ENCODE peak calls at places on chromosomes 5 and 9, in five cellular contexts. D is hepatocyte, S is SK-N-MC, B is T-helper 17 cell, I is AG08396. Z is an unnamed sample.

GRCh38 chr5:103475629-103476240 is 86.9 kb downstream of the NUDT12 start:
- DNase-seq in D (peak; percentile 71), S (peak; percentile 47), B (no peak), I (peak; percentile 25), Z (no peak)

GRCh38 chr5:169374111-169374510 is 73.2 kb upstream of the SLIT3 start:
- DNase-seq in D (no peak), S (no peak), B (no peak), I (no peak), Z (no peak)

GRCh38 chr9:4299006-4299795 is 667 bp downstream of the GLIS3 start:
- DNase-seq in D (peak; percentile 67), S (no peak), B (no peak), I (peak; percentile 61), Z (no peak)

GRCh38 chr5:139335811-139336210 is 5.8 kb upstream of the PAIP2 start:
- DNase-seq in D (no peak), S (no peak), B (no peak), I (no peak), Z (no peak)

GRCh38 chr9:110580850-110581249 is 1.3 kb upstream of the SVEP1 start:
- DNase-seq in D (no peak), S (no peak), B (no peak), I (no peak), Z (no peak)

GRCh38 chr5:61472172-61472958 is 140.3 kb downstream of the ZSWIM6 start:
- DNase-seq in D (no peak), S (no peak), B (no peak), I (no peak), Z (no peak)

GRCh38 chr5:179307931-179308471 is 37.3 kb downstream of the ADAMTS2 start:
- DNase-seq in D (no peak), S (no peak), B (no peak), I (no peak), Z (no peak)

GRCh38 chr5:149667084-149667826 is 62.9 kb upstream of the PPARGC1B start:
- DNase-seq in D (peak; percentile 24), S (no peak), B (no peak), I (peak; percentile 52), Z (no peak)

GRCh38 chr5:122076023-122076422 is 2.0 kb downstream of the LOX start:
- DNase-seq in D (no peak), S (peak; percentile 12), B (no peak), I (peak; percentile 27), Z (no peak)

GRCh38 chr9:85884236-85884635 is 56.7 kb upstream of the NAA35 start:
- DNase-seq in D (peak; percentile 7), S (no peak), B (no peak), I (no peak), Z (no peak)

GRCh38 chr5:169688106-169688505 is 51.0 kb downstream of the DOCK2 start:
- DNase-seq in D (no peak), S (no peak), B (no peak), I (no peak), Z (no peak)

GRCh38 chr9:27353405-27354229 is 56.7 kb upstream of the EQTN start:
- DNase-seq in D (no peak), S (no peak), B (no peak), I (no peak), Z (no peak)

GRCh38 chr5:1173485-1174070 is 27.8 kb upstream of the SLC6A19 start:
- DNase-seq in D (no peak), S (no peak), B (no peak), I (no peak), Z (no peak)

GRCh38 chr5:176810687-176811501 is 535 bp downstream of the UNC5A start:
- DNase-seq in D (no peak), S (no peak), B (no peak), I (no peak), Z (no peak)

GRCh38 chr5:151772029-151772867 is 494 bp downstream of the G3BP1 start:
- DNase-seq in D (peak; percentile 58), S (no peak), B (no peak), I (peak; percentile 25), Z (peak; percentile 43)

GRCh38 chr5:167970002-167970401 is 321.4 kb upstream of the WWC1 start:
- DNase-seq in D (no peak), S (no peak), B (no peak), I (no peak), Z (no peak)

GRCh38 chr5:112718344-112718743 is 19.3 kb upstream of the APC start:
- DNase-seq in D (no peak), S (no peak), B (no peak), I (no peak), Z (no peak)

GRCh38 chr9:129665008-129665771 is at the start of gene PRRX2:
- DNase-seq in D (peak; percentile 77), S (no peak), B (no peak), I (peak; percentile 90), Z (no peak)

GRCh38 chr9:97997330-97998276 is 14.5 kb downstream of the ANP32B start:
- DNase-seq in D (no peak), S (no peak), B (no peak), I (no peak), Z (no peak)

GRCh38 chr5:72066658-72067057 is 40.6 kb upstream of the MAP1B start:
- DNase-seq in D (peak; percentile 57), S (no peak), B (no peak), I (peak; percentile 66), Z (no peak)

GRCh38 chr9:37575921-37576721 is at the start of gene FBXO10:
- DNase-seq in D (peak; percentile 91), S (no peak), B (peak; percentile 24), I (peak; percentile 91), Z (no peak)

GRCh38 chr9:116002624-116003023 is 151.0 kb upstream of the PAPPA start:
- DNase-seq in D (no peak), S (no peak), B (no peak), I (no peak), Z (no peak)

GRCh38 chr5:78004559-78004958 is 228.4 kb upstream of the TBCA start:
- DNase-seq in D (no peak), S (no peak), B (no peak), I (no peak), Z (no peak)

GRCh38 chr9:33677506-33677809 is 117.9 kb upstream of the PRSS3 start:
- DNase-seq in D (no peak), S (no peak), B (no peak), I (no peak), Z (no peak)

GRCh38 chr5:173302546-173303155 is 25.6 kb downstream of the STC2 start:
- DNase-seq in D (no peak), S (no peak), B (no peak), I (peak; percentile 91), Z (no peak)

GRCh38 chr9:116628706-116629105 is 58.4 kb upstream of the TRIM32 start:
- DNase-seq in D (no peak), S (no peak), B (no peak), I (no peak), Z (no peak)

GRCh38 chr9:94623253-94623652 is 16.1 kb downstream of the FBP1 start:
- DNase-seq in D (peak; percentile 61), S (no peak), B (no peak), I (no peak), Z (no peak)

GRCh38 chr5:8943301-8943700 is 602.6 kb downstream of the SEMA5A start:
- DNase-seq in D (no peak), S (no peak), B (no peak), I (no peak), Z (no peak)

GRCh38 chr9:6006968-6007769 is 8.3 kb downstream of the RANBP6 start:
- DNase-seq in D (peak; percentile 92), S (peak; percentile 50), B (peak; percentile 90), I (peak; percentile 79), Z (peak; percentile 90)

GRCh38 chr5:147801461-147801860 is 18.9 kb upstream of the JAKMIP2 start:
- DNase-seq in D (no peak), S (no peak), B (no peak), I (no peak), Z (no peak)

GRCh38 chr5:22372376-22372775 is 480.8 kb downstream of the CDH12 start:
- DNase-seq in D (peak; percentile 11), S (no peak), B (no peak), I (no peak), Z (no peak)

GRCh38 chr9:137668203-137668602 is 49.4 kb downstream of the EHMT1 start:
- DNase-seq in D (no peak), S (no peak), B (no peak), I (no peak), Z (no peak)

GRCh38 chr5:63401434-63402046 is 560.7 kb downstream of the HTR1A start:
- DNase-seq in D (peak; percentile 77), S (peak; percentile 1), B (no peak), I (peak; percentile 8), Z (no peak)

GRCh38 chr5:16260000-16260399 is 80.4 kb upstream of the MARCHF11 start:
- DNase-seq in D (no peak), S (no peak), B (no peak), I (no peak), Z (no peak)

GRCh38 chr9:108621991-108622390 is 233.8 kb downstream of the ACTL7B start:
- DNase-seq in D (no peak), S (no peak), B (no peak), I (no peak), Z (no peak)

Z was measured in central memory CD8-positive, alpha-beta T cell.